ENCODE peak calls at places on chromosomes 11 and 22, in nine cellular contexts. S is naive thymus-derived CD8-positive, alpha-beta T cell; G is cardiac muscle cell; I is activated CD4-positive, alpha-beta T cell treated with anti-CD3 and anti-CD28 coated beads, Interleukin-2, amount 10 ng/mL, durations not matched to agents 7 days and 5 days; V is stimulated activated CD4-positive, alpha-beta T cell treated with anti-CD3 and anti-CD28 coated beads, Interleukin-2, amount 100 ng/mL, for 48 hours; L is GM12892; N is foreskin fibroblast; M is iPS DF 6.9; A is NCI-H774. O is an unnamed sample.

GRCh38 chr11:87529486-87529885 is 491.8 kb downstream of the TMEM135 start:
- DNase-seq in S (no peak), G (no peak), I (no peak), V (no peak), L (no peak), N (no peak), M (no peak), A (no peak), O (no peak)

GRCh38 chr11:2097356-2097997 is 41.7 kb downstream of the IGF2 start:
- DNase-seq in S (no peak), G (peak), I (no peak), V (no peak), L (no peak), N (peak), M (no peak), A (no peak), O (no peak)

GRCh38 chr11:47253660-47254059 is 4.1 kb upstream of the NR1H3 start:
- DNase-seq in S (no peak), G (no peak), I (no peak), V (no peak), L (no peak), N (no peak), M (no peak), A (no peak), O (no peak)

GRCh38 chr11:94473177-94473799 is 20.4 kb downstream of the MRE11 start:
- DNase-seq in S (no peak), G (peak), I (peak), V (no peak), L (no peak), N (no peak), M (peak), A (no peak), O (no peak)

GRCh38 chr11:70128435-70128906 is 50.4 kb downstream of the ANO1 start:
- DNase-seq in S (no peak), G (no peak), I (no peak), V (no peak), L (no peak), N (no peak), M (peak), A (no peak), O (no peak)

GRCh38 chr11:78567209-78567608 is 7.5 kb downstream of the NARS2 start:
- DNase-seq in S (no peak), G (peak), I (no peak), V (no peak), L (no peak), N (peak), M (no peak), A (no peak), O (no peak)

GRCh38 chr11:24093410-24093809 is 403.4 kb upstream of the LUZP2 start:
- DNase-seq in S (no peak), G (peak), I (no peak), V (no peak), L (no peak), N (no peak), M (no peak), A (no peak), O (no peak)

GRCh38 chr11:130533113-130533803 is 84.8 kb downstream of the ADAMTS15 start:
- DNase-seq in S (no peak), G (no peak), I (no peak), V (no peak), L (no peak), N (no peak), M (no peak), A (no peak), O (no peak)

GRCh38 chr11:94870422-94870821 is 102.3 kb downstream of the AMOTL1 start:
- DNase-seq in S (no peak), G (no peak), I (no peak), V (no peak), L (no peak), N (no peak), M (no peak), A (no peak), O (no peak)

GRCh38 chr22:22397292-22397870 is 111.2 kb downstream of the ZNF280B start:
- DNase-seq in S (no peak), G (peak), I (no peak), V (no peak), L (no peak), N (peak), M (no peak), A (peak), O (no peak)

GRCh38 chr11:59097113-59097708 is 9.8 kb upstream of the FAM111B start:
- DNase-seq in S (peak), G (peak), I (peak), V (peak), L (no peak), N (peak), M (no peak), A (no peak), O (peak)

GRCh38 chr11:62983536-62984199 is 1.1 kb downstream of the SLC22A6 start:
- DNase-seq in S (no peak), G (no peak), I (no peak), V (no peak), L (no peak), N (no peak), M (no peak), A (no peak), O (no peak)

GRCh38 chr22:45671783-45672563 is at the start of gene ATXN10:
- DNase-seq in S (peak), G (peak), I (peak), V (peak), L (peak), N (peak), M (peak), A (peak), O (peak)

GRCh38 chr11:2669926-2670469 is 29.8 kb downstream of the KCNQ1OT1 start:
- DNase-seq in S (no peak), G (no peak), I (no peak), V (no peak), L (no peak), N (no peak), M (no peak), A (no peak), O (no peak)

GRCh38 chr11:115665345-115665901 is 161.2 kb upstream of the CADM1 start:
- DNase-seq in S (no peak), G (no peak), I (no peak), V (no peak), L (no peak), N (no peak), M (no peak), A (no peak), O (no peak)

GRCh38 chr11:116217006-116217405 is 555.8 kb downstream of the BUD13 start:
- DNase-seq in S (no peak), G (peak), I (peak), V (peak), L (no peak), N (no peak), M (no peak), A (no peak), O (no peak)

GRCh38 chr11:64759722-64760719 is at the start of gene PYGM:
- DNase-seq in S (no peak), G (peak), I (no peak), V (no peak), L (no peak), N (no peak), M (no peak), A (no peak), O (no peak)

GRCh38 chr11:1219836-1220810 is 2.7 kb upstream of the MUC5B start:
- DNase-seq in S (no peak), G (peak), I (no peak), V (no peak), L (peak), N (no peak), M (no peak), A (no peak), O (no peak)

GRCh38 chr22:42396621-42397331 is 35.4 kb downstream of the NFAM1 start:
- DNase-seq in S (no peak), G (no peak), I (no peak), V (no peak), L (no peak), N (no peak), M (no peak), A (no peak), O (no peak)

GRCh38 chr11:69499216-69499945 is 17.9 kb downstream of the LINC01488 start:
- DNase-seq in S (no peak), G (peak), I (no peak), V (no peak), L (no peak), N (no peak), M (no peak), A (no peak), O (no peak)